ENCODE peak calls at places on chromosomes 1 and 21, in six cellular contexts. K is H9, Y is right lobe of liver, G is fibroblast of lung, X is Peyer's patch, L is hepatocyte. U is an unnamed sample.

GRCh38 chr1:118556936-118557335 is 371.9 kb upstream of the SPAG17 start:
- DNase-seq in K (no peak), Y (no peak), G (no peak), X (no peak), L (no peak), U (no peak)

GRCh38 chr21:44295163-44295601 is 4.7 kb upstream of the PFKL start:
- DNase-seq in K (no peak), Y (no peak), G (no peak), X (no peak), L (no peak), U (no peak)

GRCh38 chr1:151822404-151822803 is 9.2 kb downstream of the RORC start:
- DNase-seq in K (no peak), Y (peak; percentile 32), G (no peak), X (no peak), L (no peak), U (no peak)

GRCh38 chr1:145425436-145426029 is at the start of gene NBPF20:
- DNase-seq in K (peak; percentile 91), Y (peak; percentile 89), G (peak; percentile 59), X (peak; percentile 84), L (peak; percentile 89), U (peak; percentile 88)

GRCh38 chr1:210340751-210341328 is 12.1 kb downstream of the HHAT start:
- DNase-seq in K (no peak), Y (no peak), G (no peak), X (no peak), L (no peak), U (no peak)

GRCh38 chr1:239868117-239868516 is 223.6 kb upstream of the FMN2 start:
- DNase-seq in K (no peak), Y (no peak), G (no peak), X (no peak), L (no peak), U (no peak)

GRCh38 chr1:143652744-143653143 is 319.0 kb downstream of the FAM72C start:
- DNase-seq in K (no peak), Y (no peak), G (no peak), X (no peak), L (no peak), U (no peak)

GRCh38 chr1:30807318-30808066 is 49.9 kb upstream of the LAPTM5 start:
- DNase-seq in K (no peak), Y (no peak), G (peak; percentile 74), X (no peak), L (no peak), U (no peak)

GRCh38 chr1:226060976-226061792 is 1.3 kb upstream of the H3-3A start:
- DNase-seq in K (no peak), Y (no peak), G (peak; percentile 38), X (no peak), L (no peak), U (peak; percentile 30)

GRCh38 chr1:20265243-20265642 is 25.4 kb upstream of the VWA5B1 start:
- DNase-seq in K (no peak), Y (no peak), G (peak; percentile 48), X (no peak), L (peak; percentile 41), U (no peak)

GRCh38 chr1:244937099-244937498 is 72.8 kb upstream of the HNRNPU start:
- DNase-seq in K (no peak), Y (no peak), G (no peak), X (no peak), L (no peak), U (no peak)

GRCh38 chr1:150579110-150579954 is at the start of gene MCL1:
- DNase-seq in K (peak; percentile 95), Y (peak; percentile 96), G (peak; percentile 97), X (peak; percentile 93), L (peak; percentile 97), U (peak; percentile 94)

GRCh38 chr1:196309386-196309785 is 298.9 kb downstream of the KCNT2 start:
- DNase-seq in K (no peak), Y (no peak), G (peak; percentile 74), X (no peak), L (peak; percentile 36), U (no peak)

GRCh38 chr1:156500578-156500846 is at the start of gene MEF2D:
- DNase-seq in K (no peak), Y (no peak), G (no peak), X (no peak), L (no peak), U (no peak)

GRCh38 chr21:28761709-28762356 is 230.8 kb downstream of the LTN1 start:
- DNase-seq in K (no peak), Y (no peak), G (no peak), X (no peak), L (no peak), U (no peak)

GRCh38 chr1:94617139-94617805 is 75.7 kb upstream of the F3 start:
- DNase-seq in K (no peak), Y (no peak), G (peak; percentile 45), X (no peak), L (no peak), U (no peak)

GRCh38 chr1:211527888-211528287 is 35.9 kb upstream of the RD3 start:
- DNase-seq in K (no peak), Y (no peak), G (no peak), X (no peak), L (no peak), U (no peak)

GRCh38 chr1:27032119-27032461 is 19.4 kb upstream of the TENT5B start:
- DNase-seq in K (no peak), Y (no peak), G (no peak), X (no peak), L (no peak), U (no peak)
- TF ChIP-seq CTCF in K (no peak), Y (no peak), G (no peak), X (no peak), L (no peak), U (no peak)

GRCh38 chr1:68173283-68174172 is 58.8 kb downstream of the WLS start:
- DNase-seq in K (no peak), Y (no peak), G (peak; percentile 51), X (no peak), L (no peak), U (no peak)
- H3K4me1 ChIP-seq in K (no peaks in the 10 kb centered on the region), Y (peaks cover 22% of the 10 kb centered on the region), G (peaks cover 32% of the 10 kb centered on the region), X (no peaks in the 10 kb centered on the region), L (peaks cover 21% of the 10 kb centered on the region), U (peaks cover 15% of the 10 kb centered on the region)

GRCh38 chr1:103859721-103860120 is 110.0 kb downstream of the AMY1C start:
- DNase-seq in K (no peak), Y (no peak), G (no peak), X (no peak), L (no peak), U (no peak)
- H3K9me3 ChIP-seq in K (no peaks in the 10 kb centered on the region), Y (no peaks in the 10 kb centered on the region), G (no peaks in the 10 kb centered on the region), X (no peaks in the 10 kb centered on the region), L (peaks cover 3% of the 10 kb centered on the region), U (no peaks in the 10 kb centered on the region)

DNA sequence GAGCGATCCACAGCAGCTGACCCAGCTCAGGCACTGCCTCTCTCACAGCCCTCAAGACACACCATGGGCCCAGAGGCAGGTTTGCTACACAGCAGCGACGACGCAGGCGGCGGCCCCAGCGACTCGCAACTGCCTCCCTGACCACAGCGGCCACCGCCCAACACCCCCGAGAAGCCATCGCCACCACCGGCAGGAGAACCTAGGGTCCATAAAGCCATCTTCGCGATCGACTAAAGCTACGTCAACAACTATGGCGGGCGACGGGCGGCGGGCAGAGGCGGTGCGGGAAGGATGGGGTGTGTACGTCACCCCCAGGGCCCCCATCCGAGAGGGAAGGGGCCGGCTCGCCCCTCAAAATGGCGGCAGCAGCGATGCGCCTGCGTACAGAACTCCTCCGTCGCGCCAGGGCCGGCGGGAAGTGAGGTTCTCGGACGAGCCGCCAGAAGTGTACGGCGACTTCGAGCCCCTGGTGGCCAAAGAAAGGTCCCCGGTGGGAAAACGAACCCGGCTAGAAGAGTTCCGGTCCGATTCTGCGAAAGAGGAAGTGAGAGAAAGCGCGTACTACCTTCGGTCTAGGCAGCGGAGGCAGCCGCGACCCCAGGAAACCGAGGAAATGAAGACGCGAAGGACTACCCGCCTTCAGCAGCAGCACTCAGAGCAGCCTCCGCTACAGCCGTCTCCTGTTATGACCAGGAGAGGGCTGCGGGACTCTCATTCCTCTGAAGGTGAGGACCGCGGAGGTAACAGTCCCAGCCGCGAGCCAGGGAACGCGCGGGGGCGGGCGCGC is at the start of gene TOR1AIP1:
- DNase-seq in K (peak; percentile 98), Y (peak; percentile 97), G (peak; percentile 99), X (peak; percentile 97), L (peak; percentile 99), U (peak; percentile 96)
- TF ChIP-seq CTCF in K (peak; percentile 43), Y (peak; percentile 32), G (peak; percentile 32), X (peak; percentile 49), L (peak; percentile 37), U (peak; percentile 47)

GRCh38 chr1:204447736-204448135 is 36.1 kb upstream of the PPP1R15B start:
- DNase-seq in K (no peak), Y (no peak), G (no peak), X (no peak), L (no peak), U (no peak)
- H3K4me1 ChIP-seq in K (peaks cover under 1% of the 10 kb centered on the region), Y (peaks cover 24% of the 10 kb centered on the region), G (no peaks in the 10 kb centered on the region), X (peaks cover 17% of the 10 kb centered on the region), L (peaks cover 19% of the 10 kb centered on the region), U (peaks cover 20% of the 10 kb centered on the region)

DNA sequence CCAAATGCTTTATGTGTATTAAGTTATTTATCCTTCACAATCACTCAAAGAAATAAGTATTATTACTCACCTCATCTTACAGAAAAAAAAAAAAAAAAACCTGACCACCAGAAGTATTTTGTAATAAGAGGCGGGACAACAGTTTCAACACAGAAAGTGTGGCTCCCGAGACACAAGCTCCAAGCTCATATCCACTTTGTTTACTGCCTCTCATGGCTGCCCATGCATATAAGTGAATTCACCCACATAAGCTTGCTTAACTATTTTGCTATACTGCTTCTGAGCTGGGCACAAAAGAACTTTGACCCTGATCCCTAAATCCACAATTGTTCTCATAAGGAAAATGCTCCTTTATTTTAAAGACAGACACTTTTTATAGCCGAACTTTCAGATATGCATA is 78.2 kb downstream of the USP1 start:
- DNase-seq in K (no peak), Y (no peak), G (peak; percentile 48), X (no peak), L (no peak), U (no peak)
- H3K9me3 ChIP-seq in K (no peaks in the 10 kb centered on the region), Y (no peaks in the 10 kb centered on the region), G (no peaks in the 10 kb centered on the region), X (no peaks in the 10 kb centered on the region), L (peaks cover 7% of the 10 kb centered on the region), U (no peaks in the 10 kb centered on the region)

GRCh38 chr1:48105167-48105566 is 108.0 kb upstream of the TRABD2B start:
- DNase-seq in K (no peak), Y (no peak), G (no peak), X (no peak), L (no peak), U (no peak)
- TF ChIP-seq CTCF in K (peak; percentile 39), Y (peak; percentile 40), G (no peak), X (no peak), L (peak; percentile 38), U (no peak)

DNA sequence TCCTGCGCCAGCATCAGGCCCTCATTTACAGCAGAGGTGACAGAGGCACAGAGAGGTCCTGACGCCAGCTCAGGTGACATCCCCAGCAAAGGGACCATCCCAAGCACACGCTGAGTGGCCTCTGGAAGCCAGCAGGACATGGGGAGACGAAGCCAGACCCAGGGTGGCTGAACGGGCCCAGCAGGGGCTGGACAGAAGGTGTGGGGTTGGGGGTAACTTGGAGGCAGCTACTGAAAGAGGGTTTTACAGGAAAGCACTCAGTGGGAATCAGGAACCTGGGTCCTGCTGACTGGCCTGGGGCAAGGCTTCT is 1.6 kb upstream of the ARHGEF16 start:
- DNase-seq in K (no peak), Y (no peak), G (no peak), X (no peak), L (no peak), U (no peak)
- H3K4me1 ChIP-seq in K (no peaks in the 10 kb centered on the region), Y (peaks cover 10% of the 10 kb centered on the region), G (no peaks in the 10 kb centered on the region), X (no peaks in the 10 kb centered on the region), L (peaks cover 18% of the 10 kb centered on the region), U (peaks cover 29% of the 10 kb centered on the region)

GRCh38 chr1:197725975-197726374 is 49.3 kb downstream of the DENND1B start:
- DNase-seq in K (no peak), Y (no peak), G (no peak), X (no peak), L (no peak), U (no peak)
- H3K9me3 ChIP-seq in K (no peaks in the 10 kb centered on the region), Y (peaks cover 3% of the 10 kb centered on the region), G (no peaks in the 10 kb centered on the region), X (peaks cover 11% of the 10 kb centered on the region), L (peaks cover 18% of the 10 kb centered on the region), U (peaks cover 3% of the 10 kb centered on the region)

U was measured in colonic mucosa.